ENCODE peak calls at places on chromosome X, in four cellular contexts. H is left kidney; J is activated T-helper 1 cell treated with anti-CD3 and anti-CD28 coated beads, Interleukin-2, amount 50 U/mL, for 16 hours; Q is M059J. X is an unnamed sample.

GRCh38 chrX:54043696-54044125 is 562 bp downstream of the PHF8 start:
- DNase-seq in H (peak; percentile 35), J (peak; percentile 22), Q (peak; percentile 38), X (peak; percentile 18)

GRCh38 chrX:16278927-16279326 is 111.6 kb downstream of the MAGEB17 start:
- DNase-seq in H (no peak), J (no peak), Q (no peak), X (no peak)

GRCh38 chrX:100645106-100645505 is 1.1 kb downstream of the SRPX2 start:
- DNase-seq in H (no peak), J (no peak), Q (peak; percentile 92), X (peak; percentile 67)

GRCh38 chrX:49915352-49916222 is 6.8 kb upstream of the CLCN5 start:
- DNase-seq in H (peak; percentile 68), J (peak; percentile 20), Q (peak; percentile 55), X (peak; percentile 34)

GRCh38 chrX:153723351-153724251 is 586 bp downstream of the BCAP31 start:
- DNase-seq in H (peak; percentile 73), J (peak; percentile 36), Q (peak; percentile 71), X (peak; percentile 52)

GRCh38 chrX:39755152-39756032 is 342.4 kb downstream of the BCOR start:
- DNase-seq in H (peak; percentile 92), J (no peak), Q (peak; percentile 98), X (peak; percentile 94)

GRCh38 chrX:36868592-36868991 is 139.6 kb upstream of the FAM47C start:
- DNase-seq in H (no peak), J (no peak), Q (no peak), X (no peak)

GRCh38 chrX:128975716-128976115 is 547.6 kb downstream of the SMARCA1 start:
- DNase-seq in H (peak; percentile 57), J (no peak), Q (no peak), X (no peak)

GRCh38 chrX:124028177-124028576 is 66.7 kb downstream of the STAG2 start:
- DNase-seq in H (no peak), J (no peak), Q (peak; percentile 62), X (peak; percentile 56)